ENCODE peak calls at places on chromosome 1, in seven cellular contexts. One of them, this sample, is unnamed.

GRCh38 chr1:204493145-204493881 is 1.3 kb downstream of the PIK3C2B start:
- DNase-seq in neural progenitor cell: peak; percentile 53
- DNase-seq in fibroblast of the conjunctiva: peak; percentile 83
- DNase-seq in AG09309: peak; percentile 62
- DNase-seq in HFFc6: no peak
- DNase-seq in Calu3: peak; percentile 73
- DNase-seq in stimulated activated CD4-positive, alpha-beta T cell treated with anti-CD3 and anti-CD28 coated beads, Interleukin-2, amount 100 ng/mL, for 48 hours: no peak
- DNase-seq in this sample: no peak

GRCh38 chr1:234997201-234998173 is 131.2 kb downstream of the TOMM20 start:
- DNase-seq in fibroblast of the conjunctiva: peak; percentile 97
- DNase-seq in stimulated activated CD4-positive, alpha-beta T cell treated with anti-CD3 and anti-CD28 coated beads, Interleukin-2, amount 100 ng/mL, for 48 hours: no peak
- DNase-seq in neural progenitor cell: no peak
- DNase-seq in AG09309: peak; percentile 95
- DNase-seq in Calu3: peak; percentile 99
- DNase-seq in HFFc6: peak; percentile 100
- DNase-seq in this sample: peak; percentile 99

GRCh38 chr1:35111106-35111505 is 31.9 kb downstream of the ZMYM1 start:
- DNase-seq in neural progenitor cell: no peak
- DNase-seq in fibroblast of the conjunctiva: peak; percentile 13
- DNase-seq in HFFc6: peak; percentile 74
- DNase-seq in stimulated activated CD4-positive, alpha-beta T cell treated with anti-CD3 and anti-CD28 coated beads, Interleukin-2, amount 100 ng/mL, for 48 hours: no peak
- DNase-seq in AG09309: peak; percentile 33
- DNase-seq in Calu3: no peak
- DNase-seq in this sample: no peak

GRCh38 chr1:40475268-40475667 is 1.8 kb upstream of the ZFP69 start:
- DNase-seq in stimulated activated CD4-positive, alpha-beta T cell treated with anti-CD3 and anti-CD28 coated beads, Interleukin-2, amount 100 ng/mL, for 48 hours: no peak
- DNase-seq in HFFc6: no peak
- DNase-seq in fibroblast of the conjunctiva: no peak
- DNase-seq in Calu3: no peak
- DNase-seq in neural progenitor cell: no peak
- DNase-seq in AG09309: no peak
- DNase-seq in this sample: no peak

GRCh38 chr1:216175714-216176113 is 247.5 kb downstream of the USH2A start:
- DNase-seq in stimulated activated CD4-positive, alpha-beta T cell treated with anti-CD3 and anti-CD28 coated beads, Interleukin-2, amount 100 ng/mL, for 48 hours: no peak
- DNase-seq in neural progenitor cell: no peak
- DNase-seq in HFFc6: no peak
- DNase-seq in AG09309: no peak
- DNase-seq in Calu3: no peak
- DNase-seq in fibroblast of the conjunctiva: no peak
- DNase-seq in this sample: no peak

GRCh38 chr1:93740601-93741031 is 59.0 kb upstream of the BCAR3 start:
- DNase-seq in fibroblast of the conjunctiva: peak; percentile 35
- DNase-seq in Calu3: no peak
- DNase-seq in HFFc6: no peak
- DNase-seq in stimulated activated CD4-positive, alpha-beta T cell treated with anti-CD3 and anti-CD28 coated beads, Interleukin-2, amount 100 ng/mL, for 48 hours: no peak
- DNase-seq in AG09309: no peak
- DNase-seq in neural progenitor cell: peak; percentile 87
- DNase-seq in this sample: no peak

GRCh38 chr1:112143871-112144441 is 154.5 kb upstream of the KCND3 start:
- DNase-seq in Calu3: no peak
- DNase-seq in neural progenitor cell: no peak
- DNase-seq in stimulated activated CD4-positive, alpha-beta T cell treated with anti-CD3 and anti-CD28 coated beads, Interleukin-2, amount 100 ng/mL, for 48 hours: no peak
- DNase-seq in AG09309: no peak
- DNase-seq in fibroblast of the conjunctiva: no peak
- DNase-seq in HFFc6: no peak
- DNase-seq in this sample: no peak

GRCh38 chr1:34549199-34549598 is 205.6 kb upstream of the GJB5 start:
- DNase-seq in Calu3: peak; percentile 76
- DNase-seq in HFFc6: no peak
- DNase-seq in neural progenitor cell: peak; percentile 65
- DNase-seq in fibroblast of the conjunctiva: no peak
- DNase-seq in AG09309: no peak
- DNase-seq in stimulated activated CD4-positive, alpha-beta T cell treated with anti-CD3 and anti-CD28 coated beads, Interleukin-2, amount 100 ng/mL, for 48 hours: no peak
- DNase-seq in this sample: no peak